ENCODE peak calls at places on chromosome 13, in four cellular contexts. J is K562, P is HepG2, Y is H1. C is an unnamed sample.
A peak's percentile ranks its signal among the peaks of the same experiment; 100 is the strongest.

GRCh38 chr13:102972191-102972590 is 94.0 kb downstream of the SLC10A2 start:
- DNase-seq in P (no peak), Y (no peak), J (no peak), C (no peak)

GRCh38 chr13:29491248-29491647 is 104.2 kb downstream of the SLC7A1 start:
- DNase-seq in P (no peak), Y (no peak), J (no peak), C (no peak)

GRCh38 chr13:67223742-67224141 is 6.4 kb downstream of the PCDH9 start:
- DNase-seq in J (no peak), Y (no peak), P (no peak), C (no peak)

GRCh38 chr13:66414196-66414800 is 815.8 kb downstream of the PCDH9 start:
- DNase-seq in J (no peak), P (no peak), Y (no peak), C (no peak)

GRCh38 chr13:78601886-78602560 is 1.3 kb downstream of the POU4F1 start:
- DNase-seq in P (no peak), Y (no peak), J (no peak), C (no peak)

GRCh38 chr13:43180036-43180660 is 156.8 kb downstream of the DNAJC15 start:
- DNase-seq in Y (no peak), P (no peak), J (no peak), C (no peak)

GRCh38 chr13:89688908-89689307 is 1658.6 kb upstream of the MIR17HG start:
- DNase-seq in J (no peak), P (no peak), Y (no peak), C (no peak)

GRCh38 chr13:38366954-38367645 is 17.4 kb downstream of the UFM1 start:
- DNase-seq in P (no peak), J (no peak), Y (no peak), C (no peak)

GRCh38 chr13:26619321-26619720 is 61.8 kb downstream of the WASF3 start:
- DNase-seq in Y (no peak), J (no peak), P (no peak), C (no peak)

GRCh38 chr13:80256352-80256932 is 84.5 kb downstream of the SPRY2 start:
- DNase-seq in J (no peak), Y (no peak), P (no peak), C (no peak)

GRCh38 chr13:62321895-62322294 is 906.2 kb upstream of the PCDH20 start:
- DNase-seq in P (no peak), J (no peak), Y (no peak), C (no peak)

GRCh38 chr13:100394005-100394695 is 194.4 kb downstream of the GGACT start:
- DNase-seq in Y (no peak), J (no peak), P (no peak), C (peak; percentile 51)

GRCh38 chr13:19910336-19911072 is 47.1 kb upstream of the ZMYM5 start:
- DNase-seq in Y (no peak), J (no peak), P (no peak), C (no peak)

GRCh38 chr13:25242956-25243355 is 44.3 kb downstream of the MTMR6 start:
- DNase-seq in P (no peak), Y (no peak), J (no peak), C (no peak)

GRCh38 chr13:108155185-108156106 is 59.9 kb downstream of the LIG4 start:
- DNase-seq in J (peak; percentile 31), Y (peak; percentile 10), P (peak; percentile 40), C (no peak)

DNA sequence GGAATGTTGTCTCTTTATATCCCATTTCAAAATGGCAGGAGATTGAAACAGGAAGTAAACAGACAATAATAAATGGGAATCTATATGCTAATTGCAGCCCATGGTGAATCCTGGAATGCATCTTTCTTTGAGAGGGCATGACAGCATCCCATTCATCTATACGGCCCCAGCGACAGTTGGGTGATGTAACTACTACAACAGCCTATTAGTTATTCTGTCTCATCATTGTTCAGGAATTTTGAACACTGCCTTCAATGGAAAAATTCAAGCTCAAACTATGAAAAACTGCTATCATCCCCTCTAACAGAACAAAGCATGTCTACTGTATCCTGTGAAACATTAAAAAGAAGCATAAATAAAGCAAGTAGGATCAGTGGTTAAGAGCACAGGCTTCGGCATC is 262.1 kb downstream of the DCT start:
- DNase-seq in P (no peak), J (no peak), Y (no peak), C (no peak)
- TF ChIP-seq HDAC6 in P (no peak), J (no peak), Y (no peak), C (no peak)

GRCh38 chr13:113036401-113036800 is 67.4 kb downstream of the MCF2L start:
- DNase-seq in P (no peak), Y (no peak), J (no peak), C (no peak)

GRCh38 chr13:113033054-113033453 is 64.0 kb downstream of the MCF2L start:
- DNase-seq in J (no peak), Y (no peak), P (no peak), C (no peak)

GRCh38 chr13:113035209-113035800 is 66.3 kb downstream of the MCF2L start:
- DNase-seq in Y (no peak), P (no peak), J (no peak), C (no peak)

GRCh38 chr13:113033498-113033897 is 64.5 kb downstream of the MCF2L start:
- DNase-seq in Y (no peak), J (no peak), P (no peak), C (no peak)

DNA sequence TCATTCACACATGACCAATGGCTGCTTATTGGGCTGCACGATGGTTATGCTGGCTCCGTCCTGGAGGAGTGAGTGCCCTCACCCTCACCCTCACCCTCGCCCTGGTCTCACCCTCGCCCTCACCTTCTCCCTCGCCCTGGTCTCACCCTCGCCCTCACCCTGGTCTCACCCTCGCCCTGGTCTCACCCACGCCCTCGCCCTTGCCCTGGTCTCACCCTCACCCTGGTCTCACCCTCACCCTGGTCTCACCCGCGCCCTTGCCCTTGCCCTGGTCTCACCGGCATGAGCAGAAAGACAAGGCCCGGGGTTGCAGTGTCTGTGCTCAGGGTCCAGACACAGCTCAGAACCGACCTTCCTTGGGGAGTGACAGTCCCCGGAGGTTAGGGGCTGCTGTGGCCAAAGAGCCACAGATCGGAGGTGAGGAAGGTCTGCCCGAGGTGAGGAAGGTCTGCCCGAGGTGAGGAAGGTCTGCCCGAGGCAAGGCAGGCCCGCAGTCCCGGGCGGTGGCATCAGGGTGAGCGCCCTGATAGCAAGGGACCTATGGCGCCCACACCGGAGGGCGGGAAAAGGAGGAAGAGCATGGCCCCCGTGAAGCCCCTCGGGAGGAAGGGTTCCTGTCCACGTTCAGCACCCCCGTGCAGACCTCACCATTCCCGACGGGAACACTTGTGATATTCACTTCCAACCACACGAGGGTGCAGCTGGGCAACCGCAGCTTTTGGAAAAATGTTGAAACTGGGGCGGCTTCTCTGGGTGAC is 65.6 kb downstream of the MCF2L start:
- DNase-seq in P (peak; percentile 52), J (peak; percentile 44), Y (no peak), C (no peak)
- TF ChIP-seq GABPA in P (no peak), J (no peak), Y (no peak), C (no peak)

GRCh38 chr13:73040479-73040878 is 18.3 kb upstream of the KLF5 start:
- DNase-seq in P (peak; percentile 13), Y (no peak), J (no peak), C (no peak)

GRCh38 chr13:73038064-73038463 is 20.7 kb upstream of the KLF5 start:
- DNase-seq in J (no peak), P (no peak), Y (no peak), C (no peak)

GRCh38 chr13:73036566-73036965 is 22.2 kb upstream of the KLF5 start:
- DNase-seq in P (no peak), J (no peak), Y (no peak), C (no peak)

GRCh38 chr13:73040968-73041580 is 17.7 kb upstream of the KLF5 start:
- DNase-seq in Y (no peak), P (peak; percentile 24), J (no peak), C (no peak)

GRCh38 chr13:73039201-73040108 is 19.4 kb upstream of the KLF5 start:
- DNase-seq in P (no peak), Y (no peak), J (no peak), C (no peak)
- TF ChIP-seq HDAC6 in P (no peak), Y (no peak), J (no peak), C (no peak)

GRCh38 chr13:35548790-35549189 is 72.3 kb upstream of the MAB21L1 start:
- DNase-seq in Y (no peak), J (no peak), P (no peak), C (no peak)

GRCh38 chr13:35554972-35555623 is 78.6 kb upstream of the MAB21L1 start:
- DNase-seq in P (no peak), Y (no peak), J (no peak), C (no peak)

GRCh38 chr13:35552172-35552844 is 75.8 kb upstream of the MAB21L1 start:
- DNase-seq in Y (no peak), P (no peak), J (no peak), C (no peak)

DNA sequence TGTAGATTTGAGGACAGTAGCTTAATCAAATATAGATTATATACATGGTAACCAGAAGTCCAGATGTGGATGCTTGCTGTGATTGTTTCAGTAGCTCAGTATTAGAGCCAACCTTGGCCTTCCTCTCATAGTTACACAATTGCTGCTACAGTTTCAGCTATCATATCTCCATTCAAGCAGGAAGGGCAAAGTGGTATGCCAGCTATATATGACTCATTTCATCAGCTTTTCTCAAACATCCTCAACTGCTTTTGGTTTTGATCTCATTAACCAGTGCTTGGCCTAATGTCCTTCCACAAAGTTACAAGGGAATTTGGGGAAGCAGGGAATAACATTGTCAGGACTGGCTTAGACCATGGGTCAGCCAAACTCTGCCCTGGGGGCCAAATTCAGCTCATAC is 73.0 kb upstream of the MAB21L1 start:
- DNase-seq in P (peak; percentile 1), Y (no peak), J (no peak), C (peak; percentile 15)
- TF ChIP-seq GABPA in P (no peak), Y (no peak), J (no peak), C (no peak)

DNA sequence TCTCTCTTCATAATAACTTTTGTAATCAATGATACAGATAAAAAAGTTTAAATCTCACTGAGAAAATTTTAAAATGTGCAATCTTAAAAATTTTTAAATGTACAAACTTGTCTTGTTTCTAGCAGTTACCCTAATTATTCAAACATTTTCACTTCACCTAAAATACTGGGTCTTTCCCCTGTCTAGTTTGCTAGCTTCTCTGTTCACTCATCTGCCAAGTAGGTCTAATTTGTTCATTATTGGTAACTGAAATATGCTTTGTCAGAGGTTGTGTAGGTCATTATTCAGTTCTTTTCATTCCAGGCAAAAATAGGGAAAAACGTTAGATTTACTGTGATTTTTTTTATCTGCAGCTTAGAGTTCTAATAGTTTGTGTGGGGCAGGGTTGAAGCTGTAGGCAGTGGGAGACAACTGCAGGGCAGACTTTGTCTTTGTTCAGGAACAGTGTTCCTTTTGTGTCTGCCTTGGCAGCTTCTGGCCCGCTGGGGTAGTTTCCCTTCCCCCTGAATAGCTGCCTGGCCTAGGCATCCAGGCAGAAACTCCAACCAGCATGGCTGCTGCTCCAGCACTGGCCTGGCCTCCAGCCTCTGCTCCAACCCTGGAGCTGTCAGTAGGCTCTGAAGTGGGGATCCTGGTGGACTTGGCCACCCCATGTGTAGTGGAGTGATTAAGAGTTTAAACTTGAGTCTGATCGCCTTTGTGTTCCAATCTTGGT is 48.5 kb downstream of the WDFY2 start:
- DNase-seq in Y (no peak), P (peak; percentile 77), J (no peak), C (no peak)
- TF ChIP-seq HDAC6 in Y (no peak), P (no peak), J (no peak), C (no peak)

DNA sequence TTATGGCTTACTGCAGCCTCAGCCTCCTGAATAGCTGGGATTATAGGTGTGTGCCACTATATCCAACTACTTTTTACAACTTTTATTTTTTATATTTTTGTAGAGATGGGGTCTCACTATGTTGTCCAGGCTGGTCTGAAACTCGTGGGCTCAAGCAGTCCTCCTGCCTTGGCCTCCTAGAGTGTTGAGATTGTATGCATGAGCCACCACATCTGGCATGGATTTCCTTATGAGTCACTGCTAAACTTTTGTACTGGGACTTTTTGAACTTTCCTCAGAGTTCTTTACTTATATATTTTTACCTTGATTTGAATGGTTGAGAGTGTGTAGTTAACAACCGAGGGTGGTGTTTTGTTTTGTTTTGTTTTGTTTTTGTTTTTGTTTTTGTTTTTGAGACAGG is 33.4 kb downstream of the DNAJC3 start:
- DNase-seq in P (no peak), J (no peak), Y (no peak), C (no peak)
- TF ChIP-seq GABPA in P (no peak), J (no peak), Y (no peak), C (no peak)

C was measured in GM12878.